ENCODE peak calls at places on chromosomes 7 and 10, in nine cellular contexts. One of them, this sample, is unnamed.

GRCh38 chr7:23205861-23206510 is 24.1 kb downstream of the NUP42 start:
- DNase-seq in HT1080: no peak
- DNase-seq in lower leg skin: no peak
- DNase-seq in iPS-NIHi11: peak
- DNase-seq in AG10803: peak
- DNase-seq in H54: no peak
- DNase-seq in activated CD4-positive, CD25-positive, alpha-beta regulatory T cell: no peak
- DNase-seq in T47D: no peak
- DNase-seq in naive thymus-derived CD8-positive, alpha-beta T cell: no peak
- DNase-seq in this sample: no peak

GRCh38 chr10:69641261-69641980 is 11.4 kb downstream of the FAM241B start:
- DNase-seq in H54: peak
- DNase-seq in T47D: no peak
- DNase-seq in iPS-NIHi11: no peak
- DNase-seq in HT1080: peak
- DNase-seq in activated CD4-positive, CD25-positive, alpha-beta regulatory T cell: no peak
- DNase-seq in lower leg skin: no peak
- DNase-seq in naive thymus-derived CD8-positive, alpha-beta T cell: no peak
- DNase-seq in AG10803: peak
- DNase-seq in this sample: no peak

GRCh38 chr7:131893627-131894345 is 337.4 kb upstream of the PODXL start:
- DNase-seq in activated CD4-positive, CD25-positive, alpha-beta regulatory T cell: no peak
- DNase-seq in H54: no peak
- DNase-seq in lower leg skin: no peak
- DNase-seq in iPS-NIHi11: no peak
- DNase-seq in HT1080: no peak
- DNase-seq in naive thymus-derived CD8-positive, alpha-beta T cell: no peak
- DNase-seq in T47D: no peak
- DNase-seq in AG10803: peak
- DNase-seq in this sample: no peak

GRCh38 chr7:138980575-138981285 is 459 bp downstream of the KIAA1549 start:
- DNase-seq in naive thymus-derived CD8-positive, alpha-beta T cell: no peak
- DNase-seq in HT1080: peak
- DNase-seq in iPS-NIHi11: no peak
- DNase-seq in activated CD4-positive, CD25-positive, alpha-beta regulatory T cell: no peak
- DNase-seq in T47D: no peak
- DNase-seq in H54: peak
- DNase-seq in lower leg skin: peak
- DNase-seq in AG10803: no peak
- DNase-seq in this sample: no peak

GRCh38 chr7:100655908-100656674 is at the start of gene ACTL6B:
- DNase-seq in naive thymus-derived CD8-positive, alpha-beta T cell: peak
- DNase-seq in lower leg skin: no peak
- DNase-seq in activated CD4-positive, CD25-positive, alpha-beta regulatory T cell: no peak
- DNase-seq in AG10803: no peak
- DNase-seq in HT1080: peak
- DNase-seq in iPS-NIHi11: peak
- DNase-seq in H54: no peak
- DNase-seq in T47D: peak
- DNase-seq in this sample: no peak

GRCh38 chr7:113367187-113367586 is 248.8 kb upstream of the SMIM30 start:
- DNase-seq in naive thymus-derived CD8-positive, alpha-beta T cell: no peak
- DNase-seq in activated CD4-positive, CD25-positive, alpha-beta regulatory T cell: no peak
- DNase-seq in AG10803: no peak
- DNase-seq in T47D: peak
- DNase-seq in lower leg skin: no peak
- DNase-seq in HT1080: no peak
- DNase-seq in iPS-NIHi11: no peak
- DNase-seq in H54: no peak
- DNase-seq in this sample: no peak

GRCh38 chr7:30474893-30475292 is 3.7 kb downstream of the NOD1 start:
- DNase-seq in lower leg skin: no peak
- DNase-seq in H54: no peak
- DNase-seq in T47D: no peak
- DNase-seq in AG10803: peak
- DNase-seq in naive thymus-derived CD8-positive, alpha-beta T cell: no peak
- DNase-seq in iPS-NIHi11: no peak
- DNase-seq in activated CD4-positive, CD25-positive, alpha-beta regulatory T cell: no peak
- DNase-seq in HT1080: no peak
- DNase-seq in this sample: no peak

GRCh38 chr7:81692146-81692905 is 77.5 kb downstream of the HGF start:
- DNase-seq in H54: no peak
- DNase-seq in HT1080: peak
- DNase-seq in naive thymus-derived CD8-positive, alpha-beta T cell: no peak
- DNase-seq in activated CD4-positive, CD25-positive, alpha-beta regulatory T cell: no peak
- DNase-seq in T47D: no peak
- DNase-seq in lower leg skin: no peak
- DNase-seq in AG10803: no peak
- DNase-seq in iPS-NIHi11: no peak
- DNase-seq in this sample: no peak

GRCh38 chr7:11448319-11448718 is 383.7 kb downstream of the THSD7A start:
- DNase-seq in AG10803: no peak
- DNase-seq in activated CD4-positive, CD25-positive, alpha-beta regulatory T cell: no peak
- DNase-seq in lower leg skin: no peak
- DNase-seq in iPS-NIHi11: no peak
- DNase-seq in H54: no peak
- DNase-seq in naive thymus-derived CD8-positive, alpha-beta T cell: no peak
- DNase-seq in T47D: no peak
- DNase-seq in HT1080: no peak
- DNase-seq in this sample: no peak

GRCh38 chr10:99530108-99531025 is 2.4 kb upstream of the NKX2-3 start:
- DNase-seq in H54: no peak
- DNase-seq in lower leg skin: no peak
- DNase-seq in AG10803: no peak
- DNase-seq in T47D: no peak
- DNase-seq in iPS-NIHi11: no peak
- DNase-seq in activated CD4-positive, CD25-positive, alpha-beta regulatory T cell: no peak
- DNase-seq in HT1080: no peak
- DNase-seq in naive thymus-derived CD8-positive, alpha-beta T cell: no peak
- DNase-seq in this sample: no peak

GRCh38 chr7:106717997-106718871 is 57.3 kb upstream of the CCDC71L start:
- DNase-seq in HT1080: peak
- DNase-seq in lower leg skin: no peak
- DNase-seq in T47D: peak
- DNase-seq in iPS-NIHi11: peak
- DNase-seq in AG10803: peak
- DNase-seq in naive thymus-derived CD8-positive, alpha-beta T cell: no peak
- DNase-seq in H54: peak
- DNase-seq in activated CD4-positive, CD25-positive, alpha-beta regulatory T cell: peak
- DNase-seq in this sample: no peak

GRCh38 chr10:43039629-43040481 is 37.0 kb upstream of the RET start:
- DNase-seq in naive thymus-derived CD8-positive, alpha-beta T cell: no peak
- DNase-seq in HT1080: peak
- DNase-seq in AG10803: no peak
- DNase-seq in iPS-NIHi11: peak
- DNase-seq in H54: no peak
- DNase-seq in lower leg skin: peak
- DNase-seq in T47D: no peak
- DNase-seq in activated CD4-positive, CD25-positive, alpha-beta regulatory T cell: no peak
- DNase-seq in this sample: peak

GRCh38 chr10:10665750-10666149 is 351.9 kb upstream of the CELF2 start:
- DNase-seq in iPS-NIHi11: no peak
- DNase-seq in HT1080: no peak
- DNase-seq in activated CD4-positive, CD25-positive, alpha-beta regulatory T cell: no peak
- DNase-seq in AG10803: no peak
- DNase-seq in naive thymus-derived CD8-positive, alpha-beta T cell: no peak
- DNase-seq in T47D: no peak
- DNase-seq in H54: no peak
- DNase-seq in lower leg skin: no peak
- DNase-seq in this sample: no peak

GRCh38 chr7:82701941-82702340 is 258.4 kb upstream of the CACNA2D1 start:
- DNase-seq in AG10803: peak
- DNase-seq in T47D: no peak
- DNase-seq in H54: no peak
- DNase-seq in lower leg skin: no peak
- DNase-seq in HT1080: no peak
- DNase-seq in iPS-NIHi11: no peak
- DNase-seq in activated CD4-positive, CD25-positive, alpha-beta regulatory T cell: no peak
- DNase-seq in naive thymus-derived CD8-positive, alpha-beta T cell: no peak
- DNase-seq in this sample: no peak

GRCh38 chr7:46932656-46933424 is 649.1 kb downstream of the TNS3 start:
- DNase-seq in AG10803: peak
- DNase-seq in H54: no peak
- DNase-seq in T47D: peak
- DNase-seq in HT1080: peak
- DNase-seq in iPS-NIHi11: no peak
- DNase-seq in naive thymus-derived CD8-positive, alpha-beta T cell: no peak
- DNase-seq in activated CD4-positive, CD25-positive, alpha-beta regulatory T cell: no peak
- DNase-seq in lower leg skin: no peak
- DNase-seq in this sample: no peak

GRCh38 chr7:34928052-34928451 is 109.2 kb downstream of the DPY19L1 start:
- DNase-seq in activated CD4-positive, CD25-positive, alpha-beta regulatory T cell: peak
- DNase-seq in H54: peak
- DNase-seq in iPS-NIHi11: peak
- DNase-seq in HT1080: peak
- DNase-seq in naive thymus-derived CD8-positive, alpha-beta T cell: peak
- DNase-seq in lower leg skin: no peak
- DNase-seq in T47D: peak
- DNase-seq in AG10803: peak
- DNase-seq in this sample: no peak

GRCh38 chr7:2527505-2528464 is 8.2 kb downstream of the LFNG start:
- DNase-seq in H54: peak
- DNase-seq in T47D: peak
- DNase-seq in AG10803: peak
- DNase-seq in lower leg skin: peak
- DNase-seq in iPS-NIHi11: no peak
- DNase-seq in naive thymus-derived CD8-positive, alpha-beta T cell: peak
- DNase-seq in HT1080: peak
- DNase-seq in activated CD4-positive, CD25-positive, alpha-beta regulatory T cell: peak
- DNase-seq in this sample: no peak

This sample was measured in breast epithelium.